ENCODE peak calls at places on chromosomes 4 and X, in six cellular contexts. A, O, N, Q, B and C are unnamed samples.

GRCh38 chrX:136694491-136695087 is 46.6 kb downstream of the CD40LG start:
- DNase-seq in B (no peak), A (peak; percentile 53), Q (no peak), N (no peak), O (no peak), C (peak; percentile 51)

GRCh38 chr4:121376097-121376496 is 4.7 kb downstream of the QRFPR start:
- DNase-seq in N (no peak), O (no peak), A (no peak), Q (no peak), B (no peak), C (no peak)

GRCh38 chr4:15533817-15534216 is 64.1 kb downstream of the CC2D2A start:
- DNase-seq in B (no peak), A (no peak), N (no peak), Q (no peak), O (no peak), C (no peak)

GRCh38 chr4:35300996-35301774 is 943.1 kb downstream of the ARAP2 start:
- DNase-seq in A (no peak), N (no peak), O (no peak), Q (no peak), B (no peak), C (no peak)

GRCh38 chrX:39772057-39772832 is 325.5 kb downstream of the BCOR start:
- DNase-seq in N (no peak), O (no peak), Q (no peak), A (no peak), B (no peak), C (no peak)

GRCh38 chrX:47523297-47523696 is 37.7 kb upstream of the ARAF start:
- DNase-seq in A (peak; percentile 85), B (no peak), N (peak; percentile 87), Q (peak; percentile 92), O (peak; percentile 85), C (peak; percentile 66)

GRCh38 chr4:156252300-156253016 is 298.8 kb upstream of the CTSO start:
- DNase-seq in N (no peak), O (no peak), A (no peak), Q (no peak), B (peak; percentile 20), C (peak; percentile 15)

GRCh38 chrX:79161655-79162054 is 17.2 kb downstream of the GPR174 start:
- DNase-seq in N (no peak), B (no peak), Q (no peak), A (peak; percentile 50), O (no peak), C (no peak)

GRCh38 chrX:106952988-106953387 is 32.8 kb downstream of the CLDN2 start:
- DNase-seq in N (no peak), B (no peak), Q (no peak), O (no peak), A (no peak), C (no peak)

GRCh38 chr4:138104462-138104775 is 137.7 kb downstream of the SLC7A11 start:
- DNase-seq in B (no peak), A (no peak), N (no peak), Q (no peak), O (no peak), C (no peak)

GRCh38 chr4:121778991-121779628 is 14.1 kb upstream of the SMIM43 start:
- DNase-seq in N (no peak), Q (no peak), O (no peak), A (no peak), B (no peak), C (peak; percentile 88)

GRCh38 chrX:50161143-50161542 is 39.7 kb downstream of the AKAP4 start:
- DNase-seq in A (no peak), B (no peak), O (no peak), N (no peak), Q (no peak), C (peak; percentile 4)

GRCh38 chr4:76589402-76589801 is 154.4 kb downstream of the SHROOM3 start:
- DNase-seq in A (no peak), O (no peak), Q (no peak), B (peak; percentile 75), N (no peak), C (peak; percentile 95)

GRCh38 chrX:12903646-12904045 is 2.8 kb upstream of the TLR8 start:
- DNase-seq in Q (no peak), B (peak; percentile 10), O (no peak), A (no peak), N (no peak), C (peak; percentile 73)

GRCh38 chr4:173748353-173748752 is 218.3 kb upstream of the HAND2 start:
- DNase-seq in O (no peak), A (no peak), N (no peak), Q (no peak), B (no peak), C (peak; percentile 14)

GRCh38 chr4:6420972-6421371 is 51.4 kb downstream of the PPP2R2C start:
- DNase-seq in O (no peak), A (no peak), N (no peak), Q (no peak), B (no peak), C (no peak)

GRCh38 chr4:113604955-113605354 is 156.6 kb downstream of the CAMK2D start:
- DNase-seq in A (no peak), B (no peak), N (no peak), Q (no peak), O (no peak), C (no peak)

GRCh38 chr4:7144374-7145290 is 47.7 kb upstream of the SORCS2 start:
- DNase-seq in A (no peak), N (no peak), O (no peak), B (no peak), Q (no peak), C (no peak)

GRCh38 chr4:152534541-152535231 is 1.2 kb downstream of the FBXW7 start:
- DNase-seq in O (peak; percentile 38), A (peak; percentile 54), N (peak; percentile 72), Q (peak; percentile 77), B (no peak), C (peak; percentile 12)

GRCh38 chrX:30798810-30799209 is 90.2 kb downstream of the TAB3 start:
- DNase-seq in N (no peak), Q (no peak), O (no peak), B (no peak), A (no peak), C (no peak)

GRCh38 chr4:88803600-88804096 is 106.0 kb upstream of the NAP1L5 start:
- DNase-seq in B (peak; percentile 83), Q (no peak), O (no peak), A (peak; percentile 21), N (peak; percentile 72), C (peak; percentile 93)

GRCh38 chr4:48205092-48205491 is 64.5 kb downstream of the TEC start:
- DNase-seq in O (no peak), B (no peak), A (no peak), N (no peak), Q (no peak), C (no peak)

GRCh38 chr4:5701971-5702370 is 6.4 kb downstream of the EVC2 start:
- DNase-seq in O (no peak), Q (no peak), A (no peak), N (no peak), B (no peak), C (no peak)

GRCh38 chr4:168516841-168517240 is 20.0 kb downstream of the PALLD start:
- DNase-seq in Q (no peak), O (peak; percentile 32), N (no peak), B (no peak), A (no peak), C (no peak)

GRCh38 chrX:15724911-15725310 is 13.2 kb upstream of the CA5B start:
- DNase-seq in A (no peak), B (no peak), N (no peak), Q (no peak), O (no peak), C (no peak)

GRCh38 chr4:125112536-125112935 is 202.2 kb upstream of the FAT4 start:
- DNase-seq in O (no peak), A (no peak), N (no peak), B (no peak), Q (no peak), C (no peak)

GRCh38 chrX:52979993-52980392 is 21.7 kb upstream of the FAM156A start:
- DNase-seq in Q (no peak), B (no peak), O (no peak), N (no peak), A (no peak), C (peak; percentile 18)

GRCh38 chrX:52988985-52989917 is 30.9 kb upstream of the FAM156A start:
- DNase-seq in Q (no peak), N (no peak), O (no peak), A (no peak), B (no peak), C (no peak)

GRCh38 chrX:52979568-52979967 is 21.2 kb upstream of the FAM156A start:
- DNase-seq in N (no peak), O (no peak), Q (no peak), B (no peak), A (no peak), C (no peak)

DNA sequence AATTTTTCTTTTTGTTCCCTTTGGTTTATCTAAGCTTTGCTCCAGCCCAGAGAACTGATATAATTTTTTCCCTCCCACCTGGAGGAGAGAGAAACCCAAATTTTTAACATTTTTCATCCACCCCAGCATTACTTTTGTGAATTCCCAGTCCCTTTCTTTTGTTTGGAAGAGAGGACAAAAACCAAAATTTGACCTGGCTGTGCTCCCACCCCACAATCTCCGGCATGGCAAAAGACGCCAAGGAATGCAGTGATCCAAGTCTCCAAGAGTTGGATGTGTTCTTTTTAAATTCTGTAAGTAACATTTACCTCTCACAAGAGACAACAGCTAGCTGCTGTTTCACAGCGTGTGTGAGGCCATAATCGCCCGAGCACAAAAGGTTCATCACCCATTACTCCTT is 25.2 kb upstream of the FAM156A start:
- DNase-seq in N (no peak), Q (no peak), A (no peak), B (no peak), O (no peak), C (peak; percentile 37)
- H3K4me3 ChIP-seq in N (peak overlapping the region; percentile 44), Q (no peak overlapping the region), A (no peak overlapping the region), B (no peak overlapping the region), O (peak overlapping the region; percentile 41), C (peak overlapping the region; percentile 41)

GRCh38 chr4:56757821-56758400 is 63.6 kb downstream of the SPINK2 start:
- DNase-seq in Q (no peak), N (peak; percentile 78), A (peak; percentile 80), O (no peak), B (peak; percentile 59), C (peak; percentile 87)
- H3K4me3 ChIP-seq in Q (no peak overlapping the region), N (peak overlapping the region; percentile 12), A (peak overlapping the region; percentile 4), O (no peak overlapping the region), B (no peak overlapping the region), C (no peak overlapping the region)

DNA sequence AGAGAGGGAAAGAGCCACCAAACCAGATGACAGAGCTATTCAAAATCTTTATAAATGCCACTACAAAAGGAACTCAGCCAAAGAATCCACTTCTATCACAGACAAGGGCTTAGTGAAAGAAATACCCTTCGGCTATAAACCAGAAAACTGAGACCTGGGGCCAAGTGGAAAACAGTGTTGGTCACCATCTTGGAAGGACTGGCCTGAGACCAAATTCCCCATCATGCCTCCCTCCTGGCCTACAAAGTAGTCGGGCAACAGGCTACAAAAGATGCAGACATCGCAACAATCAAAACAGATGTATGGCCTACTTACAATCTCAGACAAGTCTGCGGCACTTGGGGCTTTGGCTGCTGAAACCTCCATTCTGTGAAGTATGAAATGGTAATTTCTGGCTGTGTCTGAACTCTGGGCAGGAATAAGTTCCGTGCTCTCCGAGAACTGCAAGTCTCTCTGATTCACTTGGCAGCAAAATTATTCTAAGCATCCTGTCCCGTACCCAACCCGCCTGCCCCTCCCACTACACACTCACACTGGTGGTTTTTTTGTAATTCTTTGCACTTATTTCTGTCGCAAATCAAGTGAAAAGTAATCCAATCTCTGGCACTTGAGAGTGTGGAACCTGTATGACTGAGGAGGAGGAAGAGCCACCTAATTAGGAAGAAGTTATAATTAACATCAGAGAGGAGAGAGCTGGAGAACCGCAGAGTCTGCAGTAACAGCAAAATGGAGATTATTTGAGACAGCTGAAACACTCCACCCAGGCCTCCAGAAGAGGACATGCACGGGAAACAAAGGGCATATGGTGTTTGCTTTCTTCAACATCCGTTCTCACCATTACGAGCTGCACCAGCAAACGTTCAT is 87.8 kb downstream of the SH3KBP1 start:
- DNase-seq in Q (no peak), A (no peak), O (no peak), N (no peak), B (no peak), C (peak; percentile 72)
- H3K4me3 ChIP-seq in Q (no peak overlapping the region), A (no peak overlapping the region), O (peak overlapping the region; percentile 14), N (peak overlapping the region; percentile 23), B (peak overlapping the region; percentile 5), C (peak overlapping the region; percentile 26)

GRCh38 chrX:23803931-23804381 is 21.0 kb downstream of the SAT1 start:
- DNase-seq in B (no peak), A (no peak), O (peak; percentile 23), N (peak; percentile 75), Q (peak; percentile 53), C (peak; percentile 60)
- H3K4me3 ChIP-seq in B (no peak overlapping the region), A (no peak overlapping the region), O (no peak overlapping the region), N (no peak overlapping the region), Q (no peak overlapping the region), C (no peak overlapping the region)